ENCODE peak calls at places on chromosomes 11 and 22, in nine cellular contexts. S is uterus, Q is OCI-LY7, F is stomach, T is cardiac muscle cell, I is psoas muscle, J is PC-3, O is transverse colon, P is lung. H is an unnamed sample.

GRCh38 chr11:76670475-76671235 is at the start of gene LRRC32:
- DNase-seq in P (peak; percentile 55), O (peak; percentile 57), S (peak; percentile 69), I (peak; percentile 74), F (peak; percentile 45), T (peak; percentile 54), J (no peak), Q (peak; percentile 83), H (no peak)

GRCh38 chr11:125975634-125976033 is 29.8 kb downstream of the VSIG10L2 start:
- DNase-seq in O (no peak), F (no peak), Q (no peak), P (no peak), I (no peak), S (no peak), T (no peak), J (no peak), H (no peak)

GRCh38 chr11:108497317-108498045 is 703 bp downstream of the POGLUT3 start:
- DNase-seq in I (peak; percentile 89), O (peak; percentile 87), S (peak; percentile 90), F (peak; percentile 80), J (peak; percentile 99), P (peak; percentile 87), Q (no peak), T (peak; percentile 86), H (peak; percentile 95)

GRCh38 chr11:86938900-86939880 is 16.0 kb downstream of the FZD4 start:
- DNase-seq in J (peak; percentile 83), Q (peak; percentile 62), F (no peak), I (no peak), T (peak; percentile 71), O (no peak), S (no peak), P (no peak), H (peak; percentile 24)

GRCh38 chr11:68998390-68998911 is 14.6 kb downstream of the MRGPRF start:
- DNase-seq in O (peak; percentile 24), T (peak; percentile 83), S (peak; percentile 21), J (peak; percentile 25), P (no peak), F (no peak), Q (no peak), I (no peak), H (no peak)

GRCh38 chr22:25448435-25449051 is 115.9 kb upstream of the GRK3 start:
- DNase-seq in Q (peak; percentile 21), I (no peak), S (no peak), J (peak; percentile 3), T (peak; percentile 35), P (no peak), O (no peak), F (no peak), H (no peak)

GRCh38 chr11:55707029-55707428 is 45.0 kb downstream of the OR4C6 start:
- DNase-seq in P (no peak), O (no peak), T (no peak), F (no peak), I (no peak), Q (peak; percentile 51), J (peak; percentile 76), S (no peak), H (peak; percentile 23)

GRCh38 chr11:123822591-123822990 is 16.4 kb upstream of the OR6M1 start:
- DNase-seq in P (no peak), F (no peak), S (no peak), O (no peak), Q (no peak), J (no peak), I (no peak), T (no peak), H (no peak)

GRCh38 chr22:42939451-42939881 is 75.5 kb downstream of the PACSIN2 start:
- DNase-seq in T (no peak), P (no peak), I (no peak), O (peak; percentile 51), Q (no peak), S (no peak), F (no peak), J (peak; percentile 40), H (no peak)

GRCh38 chr11:75874942-75875341 is 59.9 kb downstream of the UVRAG start:
- DNase-seq in O (no peak), J (no peak), I (no peak), Q (no peak), P (no peak), S (no peak), T (no peak), F (no peak), H (no peak)

GRCh38 chr11:128941573-128942271 is 949 bp downstream of the TP53AIP1 start:
- DNase-seq in O (no peak), S (no peak), Q (no peak), F (no peak), T (no peak), P (no peak), I (no peak), J (peak; percentile 49), H (peak; percentile 55)

GRCh38 chr22:43098356-43098755 is 9.2 kb upstream of the TTLL1 start:
- DNase-seq in T (peak; percentile 65), S (no peak), P (no peak), J (no peak), Q (no peak), I (no peak), O (no peak), F (no peak), H (no peak)

GRCh38 chr22:37484115-37485005 is 1.8 kb downstream of the MFNG start:
- DNase-seq in I (peak; percentile 69), Q (peak; percentile 93), O (peak; percentile 83), T (no peak), P (peak; percentile 72), J (no peak), S (peak; percentile 43), F (peak; percentile 72), H (no peak)

GRCh38 chr11:12995211-12995610 is 13.9 kb upstream of the RASSF10 start:
- DNase-seq in T (no peak), Q (no peak), F (no peak), P (no peak), O (no peak), S (no peak), J (no peak), I (no peak), H (no peak)

GRCh38 chr11:60288531-60288930 is 8.1 kb downstream of the MS4A4A start:
- DNase-seq in S (no peak), I (no peak), Q (no peak), J (no peak), O (no peak), F (no peak), P (no peak), T (no peak), H (no peak)

DNA sequence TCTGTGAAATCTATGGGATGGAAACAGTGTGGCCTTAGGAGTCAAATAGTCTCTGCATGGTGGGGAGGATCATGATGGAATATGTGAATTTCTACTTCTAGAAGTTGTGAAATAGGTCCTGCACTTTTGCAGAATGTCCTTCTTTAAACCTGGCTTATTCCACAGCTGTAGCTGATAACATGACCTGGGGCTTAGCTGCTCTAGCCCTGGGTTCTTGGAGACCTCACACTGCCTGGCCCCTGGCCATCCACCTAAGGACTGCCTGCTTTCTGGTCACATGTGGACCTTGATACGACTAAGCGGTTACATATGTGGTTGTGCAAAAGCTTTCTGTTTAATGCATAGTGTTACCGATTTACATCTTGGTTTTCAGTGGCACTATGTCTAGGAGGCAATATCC is 88.2 kb downstream of the SWAP70 start:
- DNase-seq in F (peak; percentile 43), J (peak; percentile 8), I (no peak), S (no peak), T (no peak), O (no peak), Q (no peak), P (no peak), H (no peak)
- H3K27ac ChIP-seq in F (no peak overlapping the region), J (no peak overlapping the region), I (no peak overlapping the region), S (no peak overlapping the region), T (no peak overlapping the region), O (no peak overlapping the region), Q (no peak overlapping the region), P (peak overlapping the region; percentile 9), H (peak overlapping the region; percentile 59)

GRCh38 chr11:93085097-93085496 is 112.7 kb downstream of the SLC36A4 start:
- DNase-seq in I (no peak), P (no peak), Q (no peak), T (no peak), F (no peak), J (peak; percentile 65), S (no peak), O (no peak), H (no peak)

GRCh38 chr11:93089474-93090102 is 108.2 kb downstream of the SLC36A4 start:
- DNase-seq in S (no peak), F (no peak), Q (peak; percentile 15), O (peak; percentile 27), P (no peak), T (peak; percentile 21), I (no peak), J (peak; percentile 73), H (no peak)
- TF ChIP-seq CTCF in S (no peak), F (no peak), Q (peak; percentile 69), O (peak; percentile 15), P (no peak), T (peak; percentile 79), I (no peak), J (peak; percentile 78), H (peak; percentile 20)

GRCh38 chr22:46829140-46829891 is 66.9 kb downstream of the TBC1D22A start:
- DNase-seq in T (no peak), S (no peak), F (no peak), P (no peak), O (no peak), I (no peak), J (peak; percentile 89), Q (no peak), H (peak; percentile 78)
- H3K27ac ChIP-seq in T (no peak overlapping the region), S (no peak overlapping the region), F (peak overlapping the region; percentile 69), P (no peak overlapping the region), O (peak overlapping the region; percentile 35), I (no peak overlapping the region), J (peak overlapping the region; percentile 99), Q (no peak overlapping the region), H (peak overlapping the region; percentile 76)

GRCh38 chr11:8355418-8355742 is 91.7 kb upstream of the LMO1 start:
- DNase-seq in O (no peak), Q (no peak), I (no peak), S (no peak), P (no peak), F (no peak), J (no peak), T (no peak), H (no peak)

GRCh38 chr11:8356216-8356615 is 92.5 kb upstream of the LMO1 start:
- DNase-seq in I (no peak), F (no peak), Q (no peak), T (no peak), P (no peak), S (no peak), O (no peak), J (no peak), H (no peak)

GRCh38 chr11:8352852-8353505 is 89.3 kb upstream of the LMO1 start:
- DNase-seq in S (no peak), T (no peak), J (peak; percentile 57), I (no peak), Q (no peak), F (no peak), O (no peak), P (no peak), H (peak; percentile 26)

GRCh38 chr11:8356731-8357504 is 93.2 kb upstream of the LMO1 start:
- DNase-seq in O (no peak), P (no peak), Q (no peak), T (no peak), S (peak; percentile 58), J (no peak), F (no peak), I (peak; percentile 59), H (no peak)

GRCh38 chr11:8354622-8355417 is 91.1 kb upstream of the LMO1 start:
- DNase-seq in F (no peak), J (peak; percentile 32), S (no peak), I (no peak), O (no peak), T (peak; percentile 14), P (no peak), Q (no peak), H (no peak)
- TF ChIP-seq CTCF in F (no peak), J (peak; percentile 40), S (no peak), I (no peak), O (no peak), T (no peak), P (no peak), Q (no peak), H (no peak)